ENCODE peak calls at places on chromosomes 7 and 10, in seven cellular contexts. W is testis, I is hepatocyte, C is heart left ventricle, R is IMR-90, P is brain microvascular endothelial cell, Z is BJ. G is an unnamed sample.

GRCh38 chr7:822692-823276 is 9.5 kb upstream of the SUN1 start:
- DNase-seq in W (no peak), I (no peak), C (peak), R (no peak), P (no peak), Z (no peak), G (no peak)

GRCh38 chr7:47710201-47710935 is 128.5 kb upstream of the TNS3 start:
- DNase-seq in W (no peak), I (no peak), C (no peak), R (peak), P (no peak), Z (no peak), G (no peak)

GRCh38 chr10:22765660-22766547 is 51.5 kb upstream of the PIP4K2A start:
- DNase-seq in W (no peak), I (no peak), C (no peak), R (no peak), P (no peak), Z (no peak), G (no peak)

GRCh38 chr10:95260909-95261552 is 29.8 kb downstream of the PDLIM1 start:
- DNase-seq in W (no peak), I (no peak), C (no peak), R (peak), P (no peak), Z (no peak), G (peak)

GRCh38 chr7:43570688-43571365 is 12.1 kb upstream of the STK17A start:
- DNase-seq in W (no peak), I (no peak), C (no peak), R (no peak), P (no peak), Z (no peak), G (no peak)

GRCh38 chr10:24505759-24506158 is 217.9 kb downstream of the ARHGAP21 start:
- DNase-seq in W (peak), I (no peak), C (no peak), R (no peak), P (no peak), Z (no peak), G (no peak)

GRCh38 chr10:10911471-10911921 is 106.2 kb upstream of the CELF2 start:
- DNase-seq in W (peak), I (peak), C (peak), R (peak), P (peak), Z (peak), G (peak)

GRCh38 chr10:13673165-13673564 is 86.4 kb downstream of the PRPF18 start:
- DNase-seq in W (no peak), I (no peak), C (no peak), R (no peak), P (no peak), Z (no peak), G (no peak)

GRCh38 chr7:151425670-151426075 is 14.3 kb downstream of the CRYGN start:
- DNase-seq in W (no peak), I (peak), C (no peak), R (peak), P (peak), Z (peak), G (no peak)

GRCh38 chr7:50363327-50364060 is 59.0 kb downstream of the IKZF1 start:
- DNase-seq in W (no peak), I (no peak), C (no peak), R (no peak), P (no peak), Z (no peak), G (no peak)

GRCh38 chr7:33495207-33495606 is 365.8 kb downstream of the BBS9 start:
- DNase-seq in W (no peak), I (no peak), C (no peak), R (peak), P (peak), Z (peak), G (peak)

GRCh38 chr10:30114871-30115270 is 55.5 kb upstream of the JCAD start:
- DNase-seq in W (peak), I (peak), C (no peak), R (peak), P (peak), Z (no peak), G (no peak)

GRCh38 chr7:761631-762030 is 34.5 kb upstream of the PRKAR1B start:
- DNase-seq in W (no peak), I (no peak), C (no peak), R (no peak), P (no peak), Z (no peak), G (no peak)

GRCh38 chr10:6176691-6177231 is 26.0 kb upstream of the PFKFB3 start:
- DNase-seq in W (no peak), I (no peak), C (no peak), R (peak), P (no peak), Z (no peak), G (no peak)

GRCh38 chr10:95273393-95274312 is 17.1 kb downstream of the PDLIM1 start:
- DNase-seq in W (no peak), I (peak), C (peak), R (peak), P (peak), Z (peak), G (no peak)

GRCh38 chr7:44139311-44140010 is 1.7 kb downstream of the MYL7 start:
- DNase-seq in W (no peak), I (no peak), C (no peak), R (no peak), P (no peak), Z (no peak), G (no peak)

GRCh38 chr7:128211626-128212025 is 29.5 kb upstream of the LEP start:
- DNase-seq in W (peak), I (no peak), C (no peak), R (no peak), P (no peak), Z (no peak), G (no peak)

GRCh38 chr10:89357955-89358354 is 19.9 kb upstream of the IFIT1B start:
- DNase-seq in W (no peak), I (no peak), C (no peak), R (no peak), P (no peak), Z (no peak), G (no peak)

GRCh38 chr10:14413583-14413982 is 82.9 kb upstream of the FRMD4A start:
- DNase-seq in W (no peak), I (no peak), C (no peak), R (peak), P (no peak), Z (no peak), G (no peak)

GRCh38 chr10:74909665-74910064 is 83.3 kb downstream of the KAT6B start:
- DNase-seq in W (no peak), I (no peak), C (no peak), R (peak), P (peak), Z (no peak), G (no peak)

GRCh38 chr10:70479161-70479531 is 579 bp downstream of the PALD1 start:
- DNase-seq in W (no peak), I (no peak), C (peak), R (no peak), P (no peak), Z (no peak), G (no peak)
- TF ChIP-seq CTCF in W (no peak), I (no peak), C (no peak), R (no peak), P (peak), Z (no peak), G (no peak)

DNA sequence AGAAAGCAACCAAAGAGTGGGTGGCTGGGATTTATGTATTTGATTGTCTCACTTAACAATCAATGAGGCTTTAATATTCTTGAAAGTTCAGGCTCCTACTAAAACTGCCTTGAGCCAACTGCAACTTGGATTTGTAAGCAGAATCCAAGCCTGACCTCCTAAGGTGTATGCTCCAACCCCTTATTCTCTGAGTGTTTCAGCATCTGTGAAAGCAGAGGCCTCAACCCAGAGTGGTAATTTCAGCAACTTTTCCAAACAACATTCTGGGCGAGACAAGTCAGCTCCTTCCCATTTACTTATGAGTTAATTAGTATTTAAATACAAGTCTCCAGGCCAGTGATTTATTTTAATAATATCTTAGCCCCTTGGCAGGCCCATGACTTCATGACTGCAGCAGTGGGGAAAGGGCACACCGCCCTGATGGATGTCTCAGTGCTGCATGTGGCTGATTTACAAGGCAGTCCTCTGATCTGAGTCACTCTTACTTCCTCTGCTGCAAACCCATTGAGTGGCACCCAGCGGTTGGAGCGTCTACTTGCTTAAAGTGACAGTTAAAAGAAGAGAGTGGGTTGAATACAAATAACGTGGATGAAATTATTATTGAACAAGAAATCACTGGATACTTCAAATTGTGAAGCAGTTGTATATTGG is 209.1 kb downstream of the TRIL start:
- DNase-seq in W (no peak), I (peak), C (peak), R (peak), P (peak), Z (no peak), G (no peak)
- TF ChIP-seq CTCF in W (no peak), I (no peak), C (no peak), R (peak), P (no peak), Z (no peak), G (no peak)

GRCh38 chr10:133308431-133309110 is at the start of the genes TUBGCP2 and ZNF511:
- DNase-seq in W (peak), I (peak), C (peak), R (peak), P (peak), Z (no peak), G (no peak)
- TF ChIP-seq CTCF in W (no peak), I (peak), C (peak), R (peak), P (peak), Z (peak), G (peak)

DNA sequence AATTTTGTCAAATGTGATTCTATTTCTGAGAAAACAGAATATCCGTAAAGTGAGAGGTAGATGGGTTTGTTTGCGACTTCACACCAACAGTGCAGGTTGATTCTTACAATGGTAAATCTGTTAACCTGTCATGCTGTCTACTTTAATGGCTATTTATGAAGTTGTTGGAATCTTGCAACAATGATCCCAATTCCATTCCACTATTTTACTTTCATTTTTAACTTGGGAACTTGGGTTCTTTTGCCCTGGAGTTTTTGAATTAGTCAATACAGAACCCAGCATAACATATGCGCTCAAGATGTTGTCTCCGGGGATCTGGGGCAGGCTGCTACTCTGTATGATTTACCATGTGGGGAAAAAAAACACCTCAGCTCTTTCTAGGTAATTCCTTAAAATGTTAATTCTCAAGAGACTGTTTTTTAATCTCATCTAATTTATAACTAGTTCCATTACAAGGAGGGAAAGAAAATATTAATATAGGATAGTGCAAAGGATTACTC is 1.2 kb downstream of the LGI1 start:
- DNase-seq in W (no peak), I (no peak), C (no peak), R (no peak), P (no peak), Z (no peak), G (no peak)
- TF ChIP-seq CTCF in W (no peak), I (no peak), C (no peak), R (no peak), P (no peak), Z (no peak), G (no peak)

GRCh38 chr10:97886264-97886663 is 36.6 kb downstream of the GOLGA7B start:
- DNase-seq in W (no peak), I (no peak), C (no peak), R (no peak), P (no peak), Z (no peak), G (no peak)

GRCh38 chr10:97887399-97887798 is 37.8 kb downstream of the GOLGA7B start:
- DNase-seq in W (no peak), I (no peak), C (no peak), R (no peak), P (no peak), Z (no peak), G (no peak)

GRCh38 chr10:97889461-97890265 is 40.0 kb downstream of the GOLGA7B start:
- DNase-seq in W (no peak), I (peak), C (no peak), R (peak), P (peak), Z (no peak), G (no peak)

GRCh38 chr10:97888134-97888533 is 38.5 kb downstream of the GOLGA7B start:
- DNase-seq in W (no peak), I (no peak), C (no peak), R (no peak), P (no peak), Z (no peak), G (no peak)

GRCh38 chr10:97888641-97889262 is 39.1 kb downstream of the GOLGA7B start:
- DNase-seq in W (no peak), I (peak), C (no peak), R (peak), P (peak), Z (no peak), G (no peak)
- TF ChIP-seq CTCF in W (no peak), I (no peak), C (no peak), R (no peak), P (peak), Z (peak), G (no peak)

GRCh38 chr7:57424515-57425238 is 25.3 kb upstream of the ZNF716 start:
- DNase-seq in W (no peak), I (no peak), C (no peak), R (no peak), P (no peak), Z (no peak), G (no peak)

GRCh38 chr7:57426629-57427003 is 23.4 kb upstream of the ZNF716 start:
- DNase-seq in W (no peak), I (no peak), C (no peak), R (no peak), P (no peak), Z (no peak), G (no peak)

GRCh38 chr7:57427146-57427545 is 22.8 kb upstream of the ZNF716 start:
- DNase-seq in W (no peak), I (no peak), C (no peak), R (no peak), P (no peak), Z (no peak), G (no peak)

GRCh38 chr7:57425239-57425944 is 24.6 kb upstream of the ZNF716 start:
- DNase-seq in W (no peak), I (no peak), C (no peak), R (no peak), P (no peak), Z (no peak), G (no peak)

GRCh38 chr7:57425969-57426628 is 23.9 kb upstream of the ZNF716 start:
- DNase-seq in W (peak), I (no peak), C (no peak), R (no peak), P (no peak), Z (no peak), G (no peak)
- TF ChIP-seq CTCF in W (peak), I (no peak), C (peak), R (no peak), P (peak), Z (peak), G (no peak)

G was measured in AG04449.